ENCODE peak calls at places on chromosome 1, in four cellular contexts. T is nephron progenitor cell, G is PC-3, B is cortex of kidney. E is an unnamed sample.

GRCh38 chr1:10253755-10254154 is 43.4 kb downstream of the KIF1B start:
- DNase-seq in T (no peak), B (no peak), G (peak), E (peak)

GRCh38 chr1:77948841-77949424 is 29.9 kb downstream of the FUBP1 start:
- DNase-seq in T (no peak), G (peak), B (no peak), E (peak)

GRCh38 chr1:241990040-241990439 is 8.9 kb downstream of the MAP1LC3C start:
- DNase-seq in T (no peak), G (peak), B (no peak), E (peak)

GRCh38 chr1:234909851-234910250 is 218.8 kb downstream of the TOMM20 start:
- DNase-seq in G (no peak), T (no peak), B (no peak), E (no peak)

GRCh38 chr1:1084372-1085170 is 10.5 kb upstream of the RNF223 start:
- DNase-seq in B (no peak), T (no peak), G (no peak), E (no peak)

GRCh38 chr1:203281851-203282661 is 23.3 kb upstream of the BTG2 start:
- DNase-seq in B (no peak), T (no peak), G (no peak), E (no peak)

GRCh38 chr1:220347654-220348175 is 75.5 kb upstream of the RAB3GAP2 start:
- DNase-seq in B (no peak), G (peak), T (no peak), E (no peak)

GRCh38 chr1:63670164-63670563 is 77.0 kb downstream of the PGM1 start:
- DNase-seq in B (no peak), T (no peak), G (no peak), E (no peak)

GRCh38 chr1:94247146-94248094 is 10.0 kb upstream of the ARHGAP29 start:
- DNase-seq in T (peak), B (no peak), G (peak), E (peak)

GRCh38 chr1:9315411-9316079 is 22.9 kb downstream of the SPSB1 start:
- DNase-seq in T (no peak), G (no peak), B (no peak), E (peak)

GRCh38 chr1:169368406-169368769 is 393 bp downstream of the BLZF1 start:
- DNase-seq in G (peak), B (no peak), T (peak), E (peak)

GRCh38 chr1:247247568-247247967 is 8.3 kb upstream of the VN1R5 start:
- DNase-seq in B (no peak), T (no peak), G (no peak), E (no peak)

GRCh38 chr1:187816646-187817045 is 987.9 kb downstream of the PLA2G4A start:
- DNase-seq in T (no peak), B (no peak), G (no peak), E (no peak)